ENCODE peak calls at places on chromosomes 3 and 15, in four cellular contexts. One of them, this sample, is unnamed. For H3K9me3, the result is how much of the 10 kb centered on the place peaks cover.

GRCh38 chr3:59809750-59810444 is 760.1 kb upstream of the CFAP20DC start:
- DNase-seq in CD8-positive, alpha-beta T cell: no peak
- DNase-seq in ovary: no peak
- DNase-seq in stomach: no peak
- DNase-seq in this sample: peak

GRCh38 chr15:52128568-52128967 is 16.0 kb upstream of the BCL2L10 start:
- DNase-seq in CD8-positive, alpha-beta T cell: no peak
- DNase-seq in ovary: no peak
- DNase-seq in stomach: no peak
- DNase-seq in this sample: no peak

GRCh38 chr3:187678869-187679268 is 8.7 kb upstream of the SST start:
- DNase-seq in CD8-positive, alpha-beta T cell: no peak
- DNase-seq in ovary: peak
- DNase-seq in stomach: peak
- DNase-seq in this sample: peak

GRCh38 chr3:111589303-111590095 is 5.6 kb downstream of the ZBED2 start:
- DNase-seq in CD8-positive, alpha-beta T cell: no peak
- DNase-seq in ovary: no peak
- DNase-seq in stomach: no peak
- DNase-seq in this sample: no peak

GRCh38 chr3:4687167-4687566 is 194.0 kb downstream of the ITPR1 start:
- DNase-seq in CD8-positive, alpha-beta T cell: no peak
- DNase-seq in ovary: no peak
- DNase-seq in stomach: no peak
- DNase-seq in this sample: peak

GRCh38 chr3:12394516-12395271 is 89.6 kb upstream of the TSEN2 start:
- DNase-seq in CD8-positive, alpha-beta T cell: no peak
- DNase-seq in ovary: no peak
- DNase-seq in stomach: no peak
- DNase-seq in this sample: no peak

GRCh38 chr3:144033235-144033579 is 61.6 kb downstream of the DIPK2A start:
- DNase-seq in CD8-positive, alpha-beta T cell: no peak
- DNase-seq in ovary: no peak
- DNase-seq in stomach: no peak
- DNase-seq in this sample: no peak

GRCh38 chr3:158103131-158103955 is 2.9 kb downstream of the SHOX2 start:
- DNase-seq in CD8-positive, alpha-beta T cell: no peak
- DNase-seq in ovary: no peak
- DNase-seq in stomach: peak
- DNase-seq in this sample: no peak

GRCh38 chr15:29862271-29862670 is 40.0 kb upstream of the TJP1 start:
- DNase-seq in CD8-positive, alpha-beta T cell: no peak
- DNase-seq in ovary: no peak
- DNase-seq in stomach: no peak
- DNase-seq in this sample: no peak

GRCh38 chr3:194134231-194134756 is 1.7 kb upstream of the HES1 start:
- DNase-seq in CD8-positive, alpha-beta T cell: peak
- DNase-seq in ovary: no peak
- DNase-seq in stomach: peak
- DNase-seq in this sample: no peak

GRCh38 chr3:189235214-189235613 is 63.4 kb downstream of the TPRG1 start:
- DNase-seq in CD8-positive, alpha-beta T cell: no peak
- DNase-seq in ovary: no peak
- DNase-seq in stomach: no peak
- DNase-seq in this sample: no peak
- H3K9me3 ChIP-seq in CD8-positive, alpha-beta T cell: under half
- H3K9me3 ChIP-seq in ovary: under half
- H3K9me3 ChIP-seq in stomach: under half
- H3K9me3 ChIP-seq in this sample: under half

DNA sequence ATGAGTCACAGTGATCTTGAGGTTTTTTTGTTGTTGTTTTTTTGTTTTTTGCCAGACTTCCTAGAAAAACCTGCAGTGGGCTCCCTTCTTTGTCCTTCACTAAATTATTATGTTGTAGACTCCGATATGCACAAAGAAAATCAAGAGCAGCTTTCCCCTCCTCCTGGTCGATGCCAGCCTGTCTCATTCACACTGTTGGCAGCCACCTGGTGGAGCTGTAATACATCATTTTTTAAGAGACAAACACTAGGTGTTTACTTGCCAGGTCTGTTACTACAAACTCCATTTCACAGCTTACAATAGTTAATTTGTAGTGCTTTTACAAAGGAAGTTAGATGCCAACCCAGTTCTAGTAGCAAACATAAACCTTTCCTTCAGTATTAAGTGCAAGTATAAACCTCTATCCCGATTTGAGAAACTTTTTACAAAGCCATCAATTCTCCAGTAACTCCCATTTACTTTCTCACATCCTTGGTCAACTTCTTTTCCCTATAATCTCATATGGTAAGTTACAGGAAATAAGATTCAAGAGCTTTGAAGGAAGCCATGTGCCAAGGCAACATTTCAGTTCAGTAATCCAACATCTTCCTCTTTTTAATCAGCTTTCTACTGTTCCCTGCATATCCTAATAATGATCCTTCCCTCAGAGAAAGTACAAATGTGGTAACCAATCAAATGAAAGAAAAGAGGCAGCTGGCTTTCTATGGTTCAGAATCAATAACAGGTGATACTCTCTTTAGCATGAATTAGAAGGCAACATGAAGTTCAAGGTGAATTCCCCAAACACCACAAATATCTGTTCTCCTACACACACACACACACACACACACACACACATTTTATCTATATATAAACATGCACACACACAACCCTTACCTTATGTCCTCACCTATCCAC is 14.0 kb downstream of the AAGAB start:
- DNase-seq in CD8-positive, alpha-beta T cell: no peak
- DNase-seq in ovary: no peak
- DNase-seq in stomach: peak
- DNase-seq in this sample: peak
- TF ChIP-seq CTCF in CD8-positive, alpha-beta T cell: no peak
- TF ChIP-seq CTCF in ovary: no peak
- TF ChIP-seq CTCF in stomach: no peak
- TF ChIP-seq CTCF in this sample: peak

GRCh38 chr3:189084620-189085019 is 87.2 kb upstream of the TPRG1 start:
- DNase-seq in CD8-positive, alpha-beta T cell: no peak
- DNase-seq in ovary: no peak
- DNase-seq in stomach: no peak
- DNase-seq in this sample: no peak

GRCh38 chr3:189076459-189076858 is 95.3 kb upstream of the TPRG1 start:
- DNase-seq in CD8-positive, alpha-beta T cell: no peak
- DNase-seq in ovary: no peak
- DNase-seq in stomach: no peak
- DNase-seq in this sample: no peak

GRCh38 chr3:189082666-189083427 is 88.9 kb upstream of the TPRG1 start:
- DNase-seq in CD8-positive, alpha-beta T cell: no peak
- DNase-seq in ovary: no peak
- DNase-seq in stomach: no peak
- DNase-seq in this sample: no peak

DNA sequence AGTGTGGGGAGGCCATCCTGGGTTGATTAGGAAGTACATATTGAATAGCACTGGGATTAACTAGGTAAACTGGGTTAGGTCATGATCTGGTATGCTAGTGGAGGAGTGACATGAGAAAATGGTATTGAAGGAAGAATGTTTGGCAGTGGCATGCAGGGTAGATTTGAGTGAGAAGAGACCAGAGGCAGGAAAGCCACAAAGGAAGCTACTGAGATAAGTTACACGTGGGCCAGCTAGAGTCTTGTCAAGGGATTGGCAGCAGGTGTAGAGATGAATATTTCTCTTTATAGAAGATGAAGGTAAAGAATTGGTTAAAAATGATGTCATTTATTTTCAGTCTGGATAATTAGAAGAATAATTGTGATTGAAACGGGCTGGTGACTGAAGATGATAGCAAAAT is 91.0 kb upstream of the TPRG1 start:
- DNase-seq in CD8-positive, alpha-beta T cell: no peak
- DNase-seq in ovary: no peak
- DNase-seq in stomach: no peak
- DNase-seq in this sample: no peak
- H3K9me3 ChIP-seq in CD8-positive, alpha-beta T cell: under half
- H3K9me3 ChIP-seq in ovary: under half
- H3K9me3 ChIP-seq in stomach: under half
- H3K9me3 ChIP-seq in this sample: under half

GRCh38 chr15:77497108-77497737 is 76.5 kb downstream of the HMG20A start:
- DNase-seq in CD8-positive, alpha-beta T cell: no peak
- DNase-seq in ovary: peak
- DNase-seq in stomach: peak
- DNase-seq in this sample: peak
- TF ChIP-seq CTCF in CD8-positive, alpha-beta T cell: no peak
- TF ChIP-seq CTCF in ovary: no peak
- TF ChIP-seq CTCF in stomach: no peak
- TF ChIP-seq CTCF in this sample: no peak

GRCh38 chr15:25058080-25058785 is 103.4 kb downstream of the SNRPN start:
- DNase-seq in CD8-positive, alpha-beta T cell: no peak
- DNase-seq in ovary: peak
- DNase-seq in stomach: peak
- DNase-seq in this sample: no peak

GRCh38 chr15:25061808-25062550 is 107.2 kb downstream of the SNRPN start:
- DNase-seq in CD8-positive, alpha-beta T cell: no peak
- DNase-seq in ovary: peak
- DNase-seq in stomach: no peak
- DNase-seq in this sample: peak

GRCh38 chr15:25060472-25060803 is 105.7 kb downstream of the SNRPN start:
- DNase-seq in CD8-positive, alpha-beta T cell: no peak
- DNase-seq in ovary: peak
- DNase-seq in stomach: peak
- DNase-seq in this sample: no peak

GRCh38 chr15:25060996-25061620 is 106.3 kb downstream of the SNRPN start:
- DNase-seq in CD8-positive, alpha-beta T cell: no peak
- DNase-seq in ovary: peak
- DNase-seq in stomach: no peak
- DNase-seq in this sample: peak

DNA sequence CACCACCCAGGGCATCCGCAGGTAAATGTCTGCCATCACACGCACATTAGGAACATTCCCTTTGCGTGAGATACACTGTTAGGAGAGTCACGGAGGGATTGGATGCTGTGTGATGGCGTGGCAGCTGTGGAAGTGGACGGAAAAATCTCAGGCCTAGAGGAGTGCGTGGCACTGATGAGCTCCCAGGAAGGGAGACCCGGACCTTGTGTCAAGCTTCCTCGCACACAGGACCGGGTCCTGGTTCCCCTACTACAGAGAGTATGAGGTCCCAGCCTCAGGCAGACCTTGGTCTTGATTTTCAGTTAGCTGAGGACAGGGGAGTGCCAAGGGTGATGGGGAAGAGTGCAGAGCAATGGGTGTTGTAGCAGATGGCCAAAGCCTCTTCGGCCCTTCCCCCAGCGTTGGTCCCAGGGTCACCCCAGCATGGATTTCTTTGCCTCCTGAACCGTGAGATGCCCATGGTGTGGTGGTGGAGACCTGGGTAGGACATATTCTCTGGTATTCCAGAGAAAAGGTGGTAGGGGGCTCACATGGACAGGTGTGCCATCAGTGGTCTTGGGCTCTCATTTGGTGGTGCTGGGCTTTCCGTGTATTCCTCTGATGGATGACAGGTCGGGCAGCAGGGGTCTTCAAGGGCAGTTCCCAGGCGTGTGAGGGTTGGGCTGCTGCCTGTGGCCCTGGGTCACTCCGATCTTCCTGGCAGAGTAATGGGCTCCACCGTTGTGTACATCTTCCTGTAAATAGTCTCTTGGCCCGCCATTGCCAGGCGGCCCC is 105.1 kb downstream of the SNRPN start:
- DNase-seq in CD8-positive, alpha-beta T cell: no peak
- DNase-seq in ovary: peak
- DNase-seq in stomach: no peak
- DNase-seq in this sample: no peak
- H3K9me3 ChIP-seq in CD8-positive, alpha-beta T cell: half or more
- H3K9me3 ChIP-seq in ovary: half or more
- H3K9me3 ChIP-seq in stomach: half or more
- H3K9me3 ChIP-seq in this sample: half or more

This sample was measured in body of pancreas.